ENCODE peak calls at places on chromosomes 5 and 9, in six cellular contexts. P, J, X, F, C and H are unnamed samples.

GRCh38 chr5:87924451-87924850 is 344.2 kb downstream of the TMEM161B start:
- DNase-seq in P (peak), J (no peak), X (no peak), F (no peak), C (no peak), H (no peak)

GRCh38 chr5:5409151-5409810 is 13.2 kb upstream of the ICE1 start:
- DNase-seq in P (no peak), J (no peak), X (no peak), F (no peak), C (no peak), H (no peak)

GRCh38 chr5:120394259-120394658 is 69.8 kb upstream of the PRR16 start:
- DNase-seq in P (no peak), J (no peak), X (no peak), F (no peak), C (no peak), H (no peak)

GRCh38 chr9:14690986-14691730 is 2.1 kb downstream of the ZDHHC21 start:
- DNase-seq in P (no peak), J (no peak), X (no peak), F (no peak), C (peak), H (no peak)

GRCh38 chr9:7273575-7273974 is 515.8 kb downstream of the KDM4C start:
- DNase-seq in P (no peak), J (no peak), X (no peak), F (no peak), C (no peak), H (no peak)

GRCh38 chr9:70259512-70259802 is 679 bp downstream of the SMC5 start:
- DNase-seq in P (no peak), J (no peak), X (no peak), F (no peak), C (no peak), H (no peak)

GRCh38 chr5:36373527-36374086 is 71.9 kb upstream of the RANBP3L start:
- DNase-seq in P (no peak), J (no peak), X (peak), F (peak), C (no peak), H (no peak)

GRCh38 chr5:95664204-95664786 is 17.7 kb downstream of the RFESD start:
- DNase-seq in P (no peak), J (peak), X (no peak), F (peak), C (peak), H (no peak)

GRCh38 chr9:69809304-69809863 is 11.2 kb upstream of the CFAP95 start:
- DNase-seq in P (no peak), J (peak), X (no peak), F (peak), C (peak), H (no peak)

GRCh38 chr9:122354536-122355199 is 16.2 kb upstream of the PTGS1 start:
- DNase-seq in P (no peak), J (no peak), X (no peak), F (no peak), C (no peak), H (no peak)

GRCh38 chr5:141326088-141326854 is 4.0 kb upstream of the PCDHGA1 start:
- DNase-seq in P (no peak), J (no peak), X (no peak), F (peak), C (peak), H (no peak)

GRCh38 chr9:86966852-86967511 is 19.7 kb upstream of the GAS1 start:
- DNase-seq in P (no peak), J (no peak), X (no peak), F (no peak), C (no peak), H (no peak)

GRCh38 chr9:36876056-36876455 is 158.0 kb downstream of the PAX5 start:
- DNase-seq in P (no peak), J (no peak), X (no peak), F (no peak), C (no peak), H (no peak)

GRCh38 chr5:5219541-5219940 is 79.4 kb downstream of the ADAMTS16 start:
- DNase-seq in P (no peak), J (no peak), X (no peak), F (no peak), C (no peak), H (no peak)

GRCh38 chr5:39309534-39309933 is 54.8 kb downstream of the C9 start:
- DNase-seq in P (no peak), J (no peak), X (no peak), F (no peak), C (no peak), H (no peak)
- TF ChIP-seq CTCF in P (no peak), J (no peak), X (no peak), F (no peak), C (no peak), H (no peak)

GRCh38 chr9:97504381-97505216 is 3.1 kb downstream of the TMOD1 start:
- DNase-seq in P (no peak), J (no peak), X (no peak), F (peak), C (peak), H (no peak)

GRCh38 chr9:97502222-97502983 is 937 bp downstream of the TMOD1 start:
- DNase-seq in P (peak), J (no peak), X (peak), F (no peak), C (no peak), H (no peak)

GRCh38 chr9:97503862-97504210 is 2.4 kb downstream of the TMOD1 start:
- DNase-seq in P (no peak), J (no peak), X (no peak), F (no peak), C (no peak), H (no peak)

GRCh38 chr9:97501972-97502221 is 431 bp downstream of the TMOD1 start:
- DNase-seq in P (no peak), J (no peak), X (no peak), F (no peak), C (no peak), H (no peak)

GRCh38 chr9:97502984-97503861 is 1.8 kb downstream of the TMOD1 start:
- DNase-seq in P (peak), J (no peak), X (peak), F (no peak), C (no peak), H (no peak)
- H3K4me3 ChIP-seq in P (peak), J (no peak), X (peak), F (no peak), C (no peak), H (no peak)

GRCh38 chr5:78890663-78891379 is 94.3 kb downstream of the ARSB start:
- DNase-seq in P (no peak), J (no peak), X (no peak), F (no peak), C (no peak), H (no peak)

GRCh38 chr5:78888580-78889187 is 96.4 kb downstream of the ARSB start:
- DNase-seq in P (no peak), J (no peak), X (no peak), F (no peak), C (no peak), H (no peak)

GRCh38 chr5:78889759-78890158 is 95.4 kb downstream of the ARSB start:
- DNase-seq in P (no peak), J (no peak), X (no peak), F (peak), C (no peak), H (no peak)

GRCh38 chr5:78887384-78888118 is 97.6 kb downstream of the ARSB start:
- DNase-seq in P (no peak), J (no peak), X (no peak), F (no peak), C (no peak), H (no peak)

DNA sequence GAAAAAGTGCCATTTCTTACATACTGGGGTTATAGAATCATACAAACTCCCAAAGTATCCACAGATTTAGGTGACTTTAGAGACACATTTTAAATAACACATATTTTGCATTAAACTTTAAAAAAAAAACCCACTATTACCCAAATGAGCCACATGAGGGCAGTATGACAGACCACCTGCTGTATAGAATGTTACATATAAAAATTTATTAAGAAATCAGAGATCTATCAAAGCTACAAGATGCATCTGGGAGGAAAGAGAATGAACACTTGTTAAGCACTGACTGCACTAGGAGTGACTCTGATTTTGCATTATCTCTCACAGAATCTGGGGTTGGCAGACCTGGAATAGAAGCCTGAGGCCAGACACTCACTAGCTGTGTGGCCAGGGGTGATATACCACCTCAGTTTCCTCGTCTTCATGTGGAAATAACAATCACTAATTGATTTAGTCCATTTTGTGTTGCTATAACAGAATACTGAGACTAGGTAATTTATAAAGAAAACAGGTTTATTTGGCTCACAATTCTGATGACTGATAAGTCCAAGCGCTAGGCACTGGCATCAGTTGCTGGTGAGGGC is 98.4 kb downstream of the ARSB start:
- DNase-seq in P (no peak), J (no peak), X (no peak), F (peak), C (peak), H (no peak)
- TF ChIP-seq CTCF in P (peak), J (peak), X (no peak), F (peak), C (peak), H (peak)

GRCh38 chr5:159971514-159971913 is 37.4 kb upstream of the TTC1 start:
- DNase-seq in P (no peak), J (no peak), X (no peak), F (no peak), C (no peak), H (no peak)
- H3K4me3 ChIP-seq in P (no peak), J (no peak), X (no peak), F (peak), C (no peak), H (peak)

GRCh38 chr5:178232124-178232919 is at the start of gene PHYKPL:
- DNase-seq in P (peak), J (peak), X (peak), F (peak), C (peak), H (no peak)
- TF ChIP-seq CTCF in P (no peak), J (no peak), X (no peak), F (peak), C (peak), H (peak)

GRCh38 chr5:82174128-82174918 is 103.8 kb downstream of the RPS23 start:
- DNase-seq in P (peak), J (peak), X (peak), F (peak), C (peak), H (peak)
- H3K4me3 ChIP-seq in P (no peak), J (no peak), X (no peak), F (no peak), C (no peak), H (no peak)

GRCh38 chr9:91843623-91844111 is 106.4 kb downstream of the ROR2 start:
- DNase-seq in P (no peak), J (no peak), X (no peak), F (peak), C (no peak), H (no peak)

GRCh38 chr9:91842358-91842757 is 107.7 kb downstream of the ROR2 start:
- DNase-seq in P (no peak), J (no peak), X (no peak), F (no peak), C (no peak), H (no peak)

GRCh38 chr9:91844170-91844569 is 105.9 kb downstream of the ROR2 start:
- DNase-seq in P (no peak), J (no peak), X (no peak), F (no peak), C (no peak), H (no peak)

GRCh38 chr9:91841591-91841990 is 108.4 kb downstream of the ROR2 start:
- DNase-seq in P (no peak), J (no peak), X (no peak), F (no peak), C (no peak), H (no peak)

DNA sequence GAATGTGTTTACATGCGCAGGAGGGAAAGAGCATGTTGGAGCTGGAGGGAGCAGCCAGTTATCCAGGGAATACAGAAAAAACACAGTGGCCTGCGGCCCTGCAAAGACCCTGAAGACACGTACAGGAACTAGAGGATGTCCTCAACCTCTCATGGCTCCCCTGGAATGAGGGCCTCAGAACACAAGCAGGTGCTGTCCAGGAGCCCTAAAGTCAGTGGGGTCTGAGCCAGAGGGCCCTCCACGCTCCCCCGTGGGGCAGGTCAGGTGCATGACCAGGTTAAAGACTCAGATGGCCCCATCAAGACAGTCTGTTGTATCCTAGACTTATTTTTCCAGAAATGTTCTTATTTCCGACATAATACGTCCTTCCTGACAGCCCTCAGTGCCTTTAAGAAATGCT is 106.9 kb downstream of the ROR2 start:
- DNase-seq in P (no peak), J (no peak), X (no peak), F (no peak), C (no peak), H (no peak)
- TF ChIP-seq CTCF in P (no peak), J (no peak), X (no peak), F (no peak), C (no peak), H (no peak)